ENCODE peak calls at places on chromosomes 7 and 10, in nine cellular contexts. X, N, K, H, U, P, Y, Z and E are unnamed samples.

GRCh38 chr10:17671307-17671706 is 27.4 kb downstream of the STAM start:
- DNase-seq in X (no peak), N (no peak), K (no peak), H (peak; percentile 47), U (no peak), P (no peak), Y (no peak), Z (no peak), E (no peak)

GRCh38 chr10:63120554-63120953 is 12.6 kb upstream of the NRBF2 start:
- DNase-seq in X (no peak), N (no peak), K (no peak), H (peak; percentile 99), U (no peak), P (no peak), Y (no peak), Z (peak; percentile 83), E (no peak)

GRCh38 chr10:72011468-72011867 is 47.3 kb downstream of the CHST3 start:
- DNase-seq in X (no peak), N (no peak), K (no peak), H (no peak), U (no peak), P (no peak), Y (no peak), Z (no peak), E (no peak)

GRCh38 chr10:50894312-50894711 is 8.9 kb upstream of the A1CF start:
- DNase-seq in X (no peak), N (no peak), K (no peak), H (no peak), U (no peak), P (no peak), Y (no peak), Z (no peak), E (no peak)

GRCh38 chr10:4451512-4451911 is 374.5 kb upstream of the AKR1E2 start:
- DNase-seq in X (no peak), N (no peak), K (no peak), H (no peak), U (no peak), P (no peak), Y (no peak), Z (no peak), E (no peak)

GRCh38 chr7:84021292-84021898 is 173.2 kb downstream of the SEMA3A start:
- DNase-seq in X (no peak), N (no peak), K (no peak), H (peak; percentile 72), U (no peak), P (no peak), Y (no peak), Z (no peak), E (no peak)

GRCh38 chr7:7271094-7271874 is 88.9 kb downstream of the C1GALT1 start:
- DNase-seq in X (no peak), N (no peak), K (no peak), H (no peak), U (no peak), P (no peak), Y (no peak), Z (no peak), E (no peak)

GRCh38 chr10:125370578-125370977 is 210.2 kb upstream of the CTBP2 start:
- DNase-seq in X (peak; percentile 24), N (no peak), K (no peak), H (no peak), U (no peak), P (no peak), Y (peak; percentile 93), Z (no peak), E (no peak)

GRCh38 chr10:44975487-44976331 is 2.9 kb downstream of the DEPP1 start:
- DNase-seq in X (no peak), N (no peak), K (peak; percentile 54), H (peak; percentile 86), U (no peak), P (no peak), Y (no peak), Z (no peak), E (peak; percentile 83)

GRCh38 chr10:94493463-94493862 is 52.1 kb upstream of the HELLS start:
- DNase-seq in X (no peak), N (no peak), K (no peak), H (no peak), U (no peak), P (no peak), Y (no peak), Z (no peak), E (no peak)

GRCh38 chr7:146510088-146510680 is 393.6 kb downstream of the CNTNAP2 start:
- DNase-seq in X (no peak), N (no peak), K (no peak), H (no peak), U (no peak), P (no peak), Y (no peak), Z (no peak), E (no peak)

GRCh38 chr10:116741391-116742351 is 695 bp downstream of the HSPA12A start:
- DNase-seq in X (no peak), N (no peak), K (peak; percentile 66), H (no peak), U (no peak), P (no peak), Y (peak; percentile 23), Z (no peak), E (no peak)

GRCh38 chr10:116738359-116738738 is 4.0 kb downstream of the HSPA12A start:
- DNase-seq in X (no peak), N (no peak), K (no peak), H (no peak), U (no peak), P (no peak), Y (no peak), Z (no peak), E (no peak)

GRCh38 chr10:116740971-116741370 is 1.4 kb downstream of the HSPA12A start:
- DNase-seq in X (no peak), N (no peak), K (no peak), H (no peak), U (no peak), P (no peak), Y (no peak), Z (no peak), E (no peak)

GRCh38 chr10:116733566-116733965 is 8.8 kb downstream of the HSPA12A start:
- DNase-seq in X (no peak), N (no peak), K (no peak), H (peak; percentile 73), U (no peak), P (no peak), Y (no peak), Z (peak; percentile 66), E (no peak)

DNA sequence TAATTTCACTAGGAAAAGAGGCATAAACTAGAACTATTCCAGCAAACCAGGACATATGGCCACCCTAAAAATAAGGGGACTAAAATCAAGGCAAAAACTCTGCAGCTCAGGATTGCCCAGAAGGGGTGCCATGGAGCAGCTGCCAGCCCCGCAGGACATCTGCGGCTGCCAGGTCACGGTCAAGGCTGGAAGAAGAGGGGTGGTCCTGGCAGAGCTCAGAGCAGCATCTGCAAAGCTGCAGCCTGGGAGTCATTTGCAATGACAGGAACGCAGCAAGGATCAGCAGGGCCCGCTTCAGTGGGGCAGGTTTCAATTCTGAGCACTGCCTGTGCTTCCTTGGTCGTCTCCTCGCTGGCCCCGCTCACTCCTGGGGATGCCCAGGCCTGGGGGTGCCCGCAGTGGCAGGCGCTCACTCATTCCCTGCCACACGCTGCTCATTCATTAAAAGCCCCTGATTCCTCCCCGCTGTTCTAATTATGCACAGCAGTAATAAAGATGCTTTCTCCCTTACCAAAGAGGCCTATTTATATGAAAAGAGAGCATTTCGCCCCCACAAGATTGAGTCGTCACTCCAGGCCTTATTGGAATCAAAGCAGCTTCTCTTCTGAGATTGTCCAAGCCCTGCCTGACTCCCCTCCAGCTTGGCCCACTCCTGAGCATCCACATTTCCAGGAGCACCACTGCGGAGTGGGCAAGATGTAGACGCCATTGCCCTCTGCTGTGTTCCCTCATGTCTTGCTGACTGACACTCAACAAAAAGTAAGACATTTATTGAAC is 4.6 kb downstream of the HSPA12A start:
- DNase-seq in X (no peak), N (no peak), K (peak; percentile 23), H (no peak), U (no peak), P (no peak), Y (peak; percentile 49), Z (no peak), E (no peak)
- TF ChIP-seq CTCF in X (no peak), N (peak; percentile 48), K (no peak), H (peak; percentile 51), U (no peak), P (no peak), Y (no peak), Z (peak; percentile 49), E (no peak)

GRCh38 chr7:95238252-95238938 is 85.9 kb downstream of the PON1 start:
- DNase-seq in X (no peak), N (no peak), K (no peak), H (no peak), U (no peak), P (no peak), Y (no peak), Z (no peak), E (no peak)
- TF ChIP-seq CTCF in X (no peak), N (no peak), K (no peak), H (no peak), U (no peak), P (no peak), Y (no peak), Z (no peak), E (no peak)

GRCh38 chr7:21568762-21569161 is 25.9 kb downstream of the DNAH11 start:
- DNase-seq in X (no peak), N (no peak), K (no peak), H (no peak), U (no peak), P (peak; percentile 25), Y (no peak), Z (no peak), E (peak; percentile 24)
- TF ChIP-seq CTCF in X (no peak), N (peak; percentile 9), K (no peak), H (peak; percentile 36), U (peak; percentile 32), P (no peak), Y (no peak), Z (no peak), E (no peak)

DNA sequence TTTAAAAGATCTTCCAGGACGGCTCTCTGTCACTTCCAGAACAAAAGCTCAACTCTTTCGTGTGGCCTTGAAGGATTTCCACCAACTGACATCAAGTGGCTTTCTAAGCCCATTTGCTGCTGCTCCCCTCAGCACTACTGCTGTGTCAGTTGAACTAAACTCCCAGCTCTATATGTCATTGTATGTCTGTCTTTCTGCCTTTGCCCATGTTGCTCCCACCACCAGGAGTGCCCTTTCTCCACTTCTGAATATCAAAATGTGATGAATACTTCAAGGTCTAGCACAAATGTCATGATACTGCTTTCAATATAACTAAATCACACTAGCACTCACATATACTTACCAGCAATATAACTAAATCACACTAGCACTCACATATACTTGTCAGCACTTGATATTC is 138.3 kb downstream of the ATXN7L1 start:
- DNase-seq in X (no peak), N (no peak), K (no peak), H (no peak), U (no peak), P (no peak), Y (no peak), Z (no peak), E (no peak)
- TF ChIP-seq CTCF in X (no peak), N (no peak), K (no peak), H (no peak), U (no peak), P (no peak), Y (no peak), Z (peak; percentile 4), E (no peak)

DNA sequence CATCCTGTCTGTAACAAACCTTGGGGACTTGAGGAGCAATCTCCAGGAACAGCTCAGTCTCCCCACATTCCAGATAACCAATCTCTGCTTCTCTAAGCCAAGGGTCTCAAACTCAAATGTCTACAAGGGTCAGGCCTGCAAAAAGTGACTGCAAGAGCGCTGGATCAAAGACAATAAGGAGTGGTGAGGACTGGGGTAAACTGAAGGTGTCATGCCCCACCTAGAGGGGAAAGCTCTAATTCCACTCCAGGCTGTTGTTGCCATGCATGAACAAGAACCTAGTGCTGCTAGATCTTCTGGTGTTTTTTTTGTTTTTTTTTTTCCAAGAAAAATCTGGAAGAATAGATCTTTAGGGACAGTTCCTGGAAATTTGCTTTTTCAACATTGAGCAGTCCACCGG is 117.9 kb upstream of the MACROH2A2 start:
- DNase-seq in X (no peak), N (no peak), K (no peak), H (no peak), U (no peak), P (no peak), Y (no peak), Z (no peak), E (no peak)
- TF ChIP-seq CTCF in X (no peak), N (peak; percentile 12), K (no peak), H (peak; percentile 13), U (no peak), P (no peak), Y (no peak), Z (peak; percentile 16), E (no peak)